ENCODE peak calls at places on chromosomes 5 and 9, in six cellular contexts. Y is cardiac muscle cell, B is Calu3, T is BE2C, H is ovary, E is astrocyte of the spinal cord. G is an unnamed sample.

GRCh38 chr9:123640792-123641222 is 284.8 kb downstream of the CRB2 start:
- DNase-seq in H (no peak), E (no peak), B (no peak), T (no peak), Y (no peak), G (no peak)

GRCh38 chr5:65468633-65469032 is 13.1 kb downstream of the ADAMTS6 start:
- DNase-seq in T (no peak), H (no peak), B (no peak), E (no peak), Y (no peak), G (no peak)

GRCh38 chr9:31683126-31683525 is 701.3 kb upstream of the ACO1 start:
- DNase-seq in Y (no peak), H (no peak), E (peak), T (no peak), B (no peak), G (no peak)

GRCh38 chr9:18393340-18394130 is 80.4 kb upstream of the ADAMTSL1 start:
- DNase-seq in Y (peak), B (peak), E (peak), H (peak), T (peak), G (peak)

GRCh38 chr9:122356627-122357026 is 14.2 kb upstream of the PTGS1 start:
- DNase-seq in E (no peak), H (no peak), B (no peak), Y (no peak), T (no peak), G (no peak)

GRCh38 chr5:161966544-161966943 is 101.0 kb upstream of the GABRG2 start:
- DNase-seq in B (no peak), Y (no peak), T (no peak), H (no peak), E (no peak), G (peak)

GRCh38 chr5:156329197-156329611 is 2.2 kb downstream of the SGCD start:
- DNase-seq in H (no peak), B (no peak), T (no peak), E (no peak), Y (no peak), G (no peak)

GRCh38 chr9:76562511-76562911 is 103.5 kb downstream of the GCNT1 start:
- DNase-seq in E (peak), T (no peak), H (no peak), Y (peak), B (no peak), G (peak)

GRCh38 chr9:87375397-87376073 is 122.1 kb upstream of the DAPK1 start:
- DNase-seq in B (peak), H (no peak), E (peak), T (no peak), Y (peak), G (peak)

GRCh38 chr5:139574641-139575312 is 13.6 kb downstream of the UBE2D2 start:
- DNase-seq in B (peak), H (no peak), E (peak), T (peak), Y (peak), G (peak)

GRCh38 chr5:174556756-174557155 is 167.6 kb upstream of the MSX2 start:
- DNase-seq in B (no peak), E (no peak), Y (no peak), H (no peak), T (no peak), G (no peak)

GRCh38 chr5:9869616-9870288 is 239.6 kb upstream of the TAS2R1 start:
- DNase-seq in B (no peak), T (no peak), E (peak), H (no peak), Y (peak), G (peak)

GRCh38 chr5:74596930-74597329 is 43.6 kb downstream of the ENC1 start:
- DNase-seq in H (no peak), B (no peak), E (peak), Y (no peak), T (no peak), G (no peak)

GRCh38 chr5:138874771-138875628 is at the start of gene LRRTM2:
- DNase-seq in H (no peak), E (peak), Y (peak), T (peak), B (no peak), G (no peak)

GRCh38 chr5:147339313-147339712 is 104.5 kb downstream of the STK32A start:
- DNase-seq in E (no peak), Y (no peak), H (no peak), T (no peak), B (no peak), G (no peak)
- TF ChIP-seq CTCF in E (no peak), Y (no peak), H (no peak), T (peak), B (no peak), G (no peak)

DNA sequence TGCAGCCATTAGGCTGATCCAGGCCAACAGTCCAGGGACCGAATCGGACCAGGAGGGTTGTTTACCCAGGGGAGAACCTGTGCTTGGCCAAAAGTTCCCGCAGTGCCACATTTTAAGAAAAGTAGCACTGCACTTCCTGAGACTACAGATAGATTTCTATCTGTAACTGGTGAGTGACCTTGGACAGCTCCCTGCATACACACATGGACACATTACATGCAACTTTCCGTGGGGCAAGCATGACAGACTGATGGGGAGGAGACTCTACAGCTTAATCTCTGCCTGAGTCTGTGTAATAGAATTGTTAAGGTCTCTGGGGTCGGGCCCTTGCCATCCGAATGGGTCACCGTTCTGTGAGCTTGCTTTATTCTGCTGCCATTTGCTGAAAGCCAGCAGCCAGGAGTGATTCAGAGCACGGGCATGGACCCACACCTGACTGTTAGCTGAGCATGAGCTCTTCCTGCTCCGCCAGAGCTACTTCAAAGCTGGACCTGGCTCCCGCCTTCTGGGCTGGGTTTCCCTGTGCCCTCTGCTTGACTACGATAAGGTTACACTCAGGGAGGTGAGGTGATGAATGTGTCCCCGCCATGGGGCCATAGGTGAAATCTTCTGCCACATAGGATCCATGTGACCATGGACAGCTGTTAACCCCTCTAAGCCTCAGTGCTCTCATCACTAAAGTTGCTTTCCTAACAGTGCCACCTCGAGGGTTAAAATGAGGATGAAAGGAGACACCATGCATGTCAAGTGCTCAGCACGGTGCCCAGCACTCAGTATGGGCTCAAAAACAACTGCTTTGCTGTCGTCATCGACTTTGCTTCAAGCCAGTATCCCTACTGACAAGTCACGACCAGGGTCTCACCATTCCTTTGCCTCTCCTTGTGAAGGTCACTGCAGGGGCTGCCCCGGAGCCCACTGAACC is 200.0 kb downstream of the MELK start:
- DNase-seq in T (no peak), E (peak), Y (peak), B (no peak), H (no peak), G (peak)
- TF ChIP-seq CTCF in T (no peak), E (no peak), Y (no peak), B (no peak), H (no peak), G (no peak)

DNA sequence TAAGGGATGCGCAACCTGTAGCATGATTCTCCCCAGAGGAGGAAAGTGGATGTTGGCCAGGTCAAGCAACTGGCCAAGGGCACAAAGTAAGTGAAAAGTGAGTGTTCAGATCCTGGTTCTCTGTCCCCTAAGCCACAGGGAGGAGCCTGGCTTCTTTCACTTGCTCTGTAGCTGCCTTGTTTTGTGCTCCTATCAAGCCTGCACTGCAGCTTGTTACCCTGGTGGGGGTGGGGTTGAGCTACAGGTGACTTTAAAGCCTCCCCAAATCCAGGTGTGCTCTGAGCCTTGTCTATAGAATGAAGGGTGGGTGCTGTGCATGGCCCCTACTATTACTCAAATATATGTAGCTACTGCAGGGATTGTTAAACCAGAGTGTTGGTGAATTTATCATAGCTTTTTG is 32.9 kb downstream of the RALGPS1 start:
- DNase-seq in E (no peak), H (no peak), B (peak), Y (no peak), T (no peak), G (peak)
- TF ChIP-seq CTCF in E (peak), H (no peak), B (no peak), Y (no peak), T (peak), G (no peak)

GRCh38 chr9:134642385-134643181 is 980 bp downstream of the COL5A1 start:
- DNase-seq in B (no peak), T (peak), E (peak), H (peak), Y (peak), G (no peak)
- TF ChIP-seq CTCF in B (no peak), T (no peak), E (peak), H (no peak), Y (peak), G (no peak)

GRCh38 chr5:167973126-167973525 is 318.3 kb upstream of the WWC1 start:
- DNase-seq in T (no peak), B (no peak), Y (no peak), H (no peak), E (no peak), G (no peak)

GRCh38 chr5:167971706-167972105 is 319.7 kb upstream of the WWC1 start:
- DNase-seq in B (no peak), H (no peak), Y (no peak), E (no peak), T (no peak), G (no peak)

GRCh38 chr5:167968784-167969183 is 322.7 kb upstream of the WWC1 start:
- DNase-seq in E (no peak), Y (no peak), H (no peak), T (no peak), B (no peak), G (no peak)

GRCh38 chr5:167967494-167968180 is 323.8 kb upstream of the WWC1 start:
- DNase-seq in E (no peak), T (no peak), Y (peak), B (no peak), H (no peak), G (no peak)

DNA sequence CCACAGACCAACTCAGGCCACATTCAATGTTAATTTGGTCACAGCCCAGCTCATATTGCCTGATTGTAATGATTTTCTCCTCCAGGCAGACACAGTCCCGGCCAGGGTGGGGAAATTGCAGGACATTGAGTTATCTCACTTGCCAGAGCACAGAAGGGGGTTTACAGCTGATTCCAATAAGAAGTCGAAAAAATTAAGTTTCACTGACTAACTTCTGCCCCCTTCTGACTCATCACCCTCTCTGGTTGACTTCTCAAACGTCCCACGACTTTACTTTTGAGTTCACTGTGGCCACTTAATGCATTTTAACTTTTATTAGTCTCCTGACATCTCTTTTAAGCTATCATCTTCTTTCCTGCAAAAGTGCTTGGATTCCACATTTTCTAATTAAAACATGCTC is 321.4 kb upstream of the WWC1 start:
- DNase-seq in E (peak), Y (peak), B (no peak), T (no peak), H (no peak), G (peak)
- TF ChIP-seq CTCF in E (peak), Y (no peak), B (no peak), T (no peak), H (no peak), G (peak)

DNA sequence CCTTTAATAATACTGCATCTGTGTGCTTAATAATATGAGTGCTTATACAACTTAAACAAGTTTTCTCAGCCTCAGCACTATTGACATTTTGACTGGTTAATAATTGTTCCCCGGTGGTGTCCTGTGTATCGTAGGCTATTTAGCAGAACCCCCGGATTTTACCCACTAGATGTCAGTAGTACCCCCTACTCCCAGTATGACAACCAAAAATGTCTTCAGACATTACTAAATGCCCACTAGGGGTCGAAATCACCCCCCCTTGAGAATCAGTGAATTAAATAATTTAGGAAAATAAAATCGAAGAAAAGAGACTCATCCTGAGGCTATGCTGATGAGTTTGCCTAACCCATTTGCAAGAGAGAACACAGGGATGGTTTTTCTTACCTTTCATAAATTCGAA is 166.3 kb downstream of the ATP10B start:
- DNase-seq in T (no peak), B (peak), Y (no peak), E (no peak), H (no peak), G (peak)
- TF ChIP-seq CTCF in T (peak), B (peak), Y (no peak), E (no peak), H (no peak), G (peak)

GRCh38 chr5:33166971-33167370 is 273.8 kb upstream of the TARS1 start:
- DNase-seq in Y (no peak), H (no peak), B (no peak), T (no peak), E (no peak), G (no peak)

GRCh38 chr5:33170414-33170813 is 270.4 kb upstream of the TARS1 start:
- DNase-seq in Y (peak), T (no peak), B (no peak), H (no peak), E (peak), G (no peak)

GRCh38 chr5:33162057-33162456 is 278.7 kb upstream of the TARS1 start:
- DNase-seq in E (no peak), B (no peak), Y (no peak), H (no peak), T (no peak), G (no peak)

GRCh38 chr5:33167541-33167940 is 273.2 kb upstream of the TARS1 start:
- DNase-seq in Y (no peak), H (no peak), T (no peak), B (no peak), E (peak), G (no peak)

DNA sequence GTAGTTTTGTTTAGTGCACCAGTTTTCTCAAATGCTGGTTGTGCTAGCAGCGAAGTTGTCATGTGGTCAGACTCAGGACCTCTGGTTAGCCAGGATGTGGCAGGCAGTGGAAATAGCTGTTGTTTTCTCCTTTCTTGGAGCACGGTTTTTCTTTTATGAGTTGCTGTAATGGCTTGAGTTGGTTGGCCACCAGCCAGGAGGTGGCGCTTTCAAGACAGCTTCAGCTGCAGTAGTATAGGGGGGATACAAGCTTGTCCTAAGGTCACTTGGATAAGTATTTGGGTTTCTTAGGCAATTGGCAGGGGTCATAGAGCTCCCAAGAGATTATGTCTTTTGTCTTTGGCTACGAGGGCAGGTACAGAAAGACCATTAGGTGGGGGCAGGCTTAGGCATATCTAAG is 274.2 kb upstream of the TARS1 start:
- DNase-seq in Y (no peak), H (no peak), B (no peak), E (no peak), T (no peak), G (no peak)
- TF ChIP-seq CTCF in Y (no peak), H (no peak), B (no peak), E (no peak), T (no peak), G (no peak)